ENCODE peak calls at places on chromosomes 16 and 17, in five cellular contexts. C is fibroblast of lung; E is CD4-positive, CD25-positive, alpha-beta regulatory T cell; G is cardiac muscle cell; A is left ventricle myocardium inferior. T is an unnamed sample.
A peak's percentile ranks its signal among the peaks of the same experiment; 100 is the strongest.

GRCh38 chr17:80476877-80477646 is 655 bp upstream of the NPTX1 start:
- DNase-seq in G (no peak), C (no peak), A (no peak), E (no peak), T (no peak)

GRCh38 chr17:9212376-9213310 is 191.3 kb downstream of the NTN1 start:
- DNase-seq in C (no peak), A (no peak), E (no peak), G (no peak), T (no peak)

GRCh38 chr16:48536600-48537200 is 73.3 kb downstream of the N4BP1 start:
- DNase-seq in G (peak; percentile 57), E (peak; percentile 28), A (no peak), C (peak; percentile 47), T (no peak)

GRCh38 chr16:31187808-31188189 is 7.9 kb downstream of the FUS start:
- DNase-seq in G (no peak), E (no peak), C (no peak), A (no peak), T (no peak)

GRCh38 chr16:86865866-86866675 is 287.7 kb downstream of the FOXL1 start:
- DNase-seq in G (no peak), C (peak; percentile 65), E (no peak), A (peak; percentile 86), T (no peak)

GRCh38 chr17:35160354-35161201 is 13.0 kb downstream of the UNC45B start:
- DNase-seq in G (no peak), C (no peak), A (no peak), E (peak; percentile 48), T (peak; percentile 26)

GRCh38 chr17:39099686-39100293 is 51.6 kb downstream of the PLXDC1 start:
- DNase-seq in A (peak; percentile 70), G (peak; percentile 93), E (no peak), C (peak; percentile 86), T (no peak)

GRCh38 chr16:49836668-49837067 is 19.2 kb downstream of the ZNF423 start:
- DNase-seq in C (no peak), A (no peak), E (no peak), G (no peak), T (no peak)

GRCh38 chr17:50354198-50354597 is 8.3 kb downstream of the XYLT2 start:
- DNase-seq in A (no peak), C (no peak), E (no peak), G (no peak), T (no peak)

GRCh38 chr17:81841866-81842265 is 7.0 kb upstream of the PPP1R27 start:
- DNase-seq in G (no peak), E (no peak), A (no peak), C (no peak), T (no peak)

GRCh38 chr16:10558746-10559641 is 21.4 kb downstream of the EMP2 start:
- DNase-seq in C (peak; percentile 59), E (no peak), G (peak; percentile 73), A (peak; percentile 77), T (no peak)

GRCh38 chr17:50074227-50074626 is 18.3 kb downstream of the ITGA3 start:
- DNase-seq in G (no peak), C (no peak), A (no peak), E (no peak), T (no peak)

GRCh38 chr17:61449707-61450640 is 2.2 kb upstream of the TBX4 start:
- DNase-seq in E (no peak), A (no peak), G (no peak), C (no peak), T (no peak)

GRCh38 chr17:82889496-82890338 is 49.9 kb upstream of the ZNF750 start:
- DNase-seq in A (no peak), E (no peak), G (no peak), C (no peak), T (peak; percentile 61)

GRCh38 chr17:62565817-62566216 is 61.7 kb upstream of the MRC2 start:
- DNase-seq in C (no peak), A (no peak), E (no peak), G (peak; percentile 29), T (no peak)

GRCh38 chr16:85347213-85347591 is 234.9 kb upstream of the CIBAR2 start:
- DNase-seq in E (no peak), G (peak; percentile 31), A (no peak), C (peak; percentile 37), T (peak; percentile 51)

GRCh38 chr16:65663774-65664173 is 541.9 kb upstream of the CDH11 start:
- DNase-seq in C (no peak), G (no peak), E (no peak), A (no peak), T (no peak)

GRCh38 chr17:83053779-83054451 is 25.5 kb upstream of the METRNL start:
- DNase-seq in G (no peak), C (peak; percentile 5), E (peak; percentile 74), A (peak; percentile 35), T (peak; percentile 32)

GRCh38 chr16:81946206-81946605 is 65.1 kb downstream of the SDR42E1 start:
- DNase-seq in G (peak; percentile 7), A (no peak), C (no peak), E (no peak), T (no peak)

GRCh38 chr16:30931068-30931655 is 7.8 kb downstream of the FBXL19 start:
- DNase-seq in G (no peak), E (no peak), C (no peak), A (no peak), T (peak; percentile 38)

GRCh38 chr16:84911490-84912216 is 91.9 kb downstream of the CRISPLD2 start:
- DNase-seq in G (peak; percentile 72), C (peak; percentile 28), A (no peak), E (no peak), T (no peak)

GRCh38 chr16:27222499-27223225 is 19.3 kb downstream of the KDM8 start:
- DNase-seq in E (no peak), G (peak; percentile 78), C (peak; percentile 80), A (peak; percentile 76), T (peak; percentile 36)

GRCh38 chr16:51114369-51114768 is 36.7 kb downstream of the SALL1 start:
- DNase-seq in C (no peak), G (no peak), A (no peak), E (no peak), T (no peak)

GRCh38 chr17:72426948-72427760 is 306.3 kb downstream of the SOX9 start:
- DNase-seq in G (no peak), E (no peak), C (no peak), A (no peak), T (peak; percentile 99)

GRCh38 chr17:28717578-28718316 is at the start of gene RAB34:
- DNase-seq in A (peak; percentile 72), E (no peak), C (peak; percentile 92), G (peak; percentile 94), T (no peak)

GRCh38 chr16:19396555-19397011 is 21.1 kb upstream of the TMC5 start:
- DNase-seq in E (no peak), G (no peak), A (no peak), C (no peak), T (peak; percentile 99)

GRCh38 chr17:82035488-82035887 is 2.0 kb downstream of the DCXR start:
- DNase-seq in G (no peak), C (no peak), A (no peak), E (no peak), T (no peak)

GRCh38 chr16:745739-746138 is 4.9 kb upstream of the CIAO3 start:
- DNase-seq in E (no peak), A (no peak), C (no peak), G (no peak), T (no peak)

GRCh38 chr16:67301080-67301757 is 21.9 kb downstream of the PLEKHG4 start:
- DNase-seq in E (no peak), G (no peak), A (peak; percentile 67), C (no peak), T (no peak)

GRCh38 chr16:66399930-66400329 is 27.2 kb upstream of the BEAN1 start:
- DNase-seq in C (no peak), A (no peak), G (peak; percentile 77), E (no peak), T (no peak)

GRCh38 chr17:7098802-7099459 is 15.7 kb downstream of the ASGR2 start:
- DNase-seq in G (no peak), E (no peak), A (no peak), C (no peak), T (no peak)

GRCh38 chr17:19713901-19714361 is 2.5 kb downstream of the SLC47A2 start:
- DNase-seq in A (no peak), E (no peak), G (no peak), C (no peak), T (no peak)

GRCh38 chr17:66909811-66910210 is 54.7 kb upstream of the CACNG4 start:
- DNase-seq in E (no peak), C (no peak), A (no peak), G (no peak), T (no peak)

GRCh38 chr17:79844869-79845600 is 5.8 kb upstream of the CBX4 start:
- DNase-seq in E (peak; percentile 47), G (peak; percentile 49), C (no peak), A (peak; percentile 54), T (peak; percentile 64)

GRCh38 chr16:1959269-1960039 is at the start of gene NDUFB10:
- DNase-seq in A (peak; percentile 94), G (peak; percentile 94), E (peak; percentile 90), C (peak; percentile 91), T (peak; percentile 86)

GRCh38 chr17:74776990-74777389 is 845 bp upstream of the NAT9 start:
- DNase-seq in G (no peak), E (no peak), A (no peak), C (no peak), T (no peak)
- H3K27ac ChIP-seq in G (peak overlapping the region; percentile 57), E (no peak overlapping the region), A (no peak overlapping the region), C (peak overlapping the region; percentile 42), T (no peak overlapping the region)

GRCh38 chr17:17186051-17186450 is 20.1 kb downstream of the PLD6 start:
- DNase-seq in C (no peak), E (peak; percentile 85), G (no peak), A (no peak), T (peak; percentile 21)
- H3K4me1 ChIP-seq in C (peaks cover 15% of the 10 kb centered on the region), E (peaks cover 61% of the 10 kb centered on the region), G (peaks cover 51% of the 10 kb centered on the region), A (peaks cover 84% of the 10 kb centered on the region), T (no peaks in the 10 kb centered on the region)

GRCh38 chr17:45020354-45021138 is 30.9 kb downstream of the DCAKD start:
- DNase-seq in A (no peak), E (no peak), G (peak; percentile 66), C (peak; percentile 58), T (no peak)

GRCh38 chr17:45016823-45017222 is 34.6 kb downstream of the DCAKD start:
- DNase-seq in G (no peak), E (no peak), A (no peak), C (no peak), T (peak; percentile 18)

GRCh38 chr17:45018514-45019176 is 32.8 kb downstream of the DCAKD start:
- DNase-seq in A (peak; percentile 37), G (peak; percentile 41), C (peak; percentile 40), E (no peak), T (no peak)

GRCh38 chr17:45021607-45022287 is 29.7 kb downstream of the DCAKD start:
- DNase-seq in C (peak; percentile 71), G (peak; percentile 73), E (peak; percentile 63), A (peak; percentile 67), T (peak; percentile 55)

GRCh38 chr17:45019177-45019711 is 32.2 kb downstream of the DCAKD start:
- DNase-seq in A (peak; percentile 60), G (peak; percentile 60), C (peak; percentile 44), E (peak; percentile 46), T (peak; percentile 42)
- H3K27ac ChIP-seq in A (peak overlapping the region; percentile 56), G (no peak overlapping the region), C (no peak overlapping the region), E (no peak overlapping the region), T (no peak overlapping the region)

DNA sequence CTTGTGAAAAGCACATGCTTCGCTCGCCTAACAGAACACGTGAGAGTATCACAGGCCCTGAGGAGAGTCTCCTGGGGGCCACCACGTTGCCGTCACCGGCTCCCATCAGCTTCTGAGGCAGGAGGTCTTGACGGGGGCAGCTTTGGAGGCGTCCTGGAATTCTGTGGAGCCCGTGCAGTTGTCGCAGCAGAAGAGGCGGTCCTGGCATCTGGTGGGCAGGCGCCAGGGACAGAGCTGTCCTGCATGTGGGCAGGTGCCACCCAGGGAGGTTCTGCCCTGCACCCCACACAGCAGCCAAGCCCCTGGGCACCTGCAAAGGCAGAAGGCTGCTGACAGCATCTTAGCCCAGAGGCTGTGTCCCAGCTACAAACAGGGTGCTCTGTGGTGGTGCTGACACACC is 99.0 kb upstream of the CREBBP start:
- DNase-seq in A (no peak), E (no peak), G (no peak), C (no peak), T (no peak)
- H3K4me1 ChIP-seq in A (peaks cover 6% of the 10 kb centered on the region), E (no peaks in the 10 kb centered on the region), G (no peaks in the 10 kb centered on the region), C (peaks cover 5% of the 10 kb centered on the region), T (no peaks in the 10 kb centered on the region)

T was measured in small intestine.